ENCODE peak calls at places on chromosomes 5 and 9, in six cellular contexts. W, N, R, L, H and F are unnamed samples.

GRCh38 chr9:93895535-93895934 is 59.6 kb downstream of the BARX1 start:
- DNase-seq in H (no peak), N (no peak), L (no peak), W (peak), R (no peak), F (no peak)

GRCh38 chr5:121795511-121795910 is 56.2 kb upstream of the FTMT start:
- DNase-seq in R (no peak), H (no peak), W (no peak), L (no peak), N (peak), F (peak)

GRCh38 chr5:65327582-65327981 is 154.1 kb downstream of the ADAMTS6 start:
- DNase-seq in H (no peak), W (no peak), R (peak), N (no peak), L (peak), F (no peak)

GRCh38 chr5:68033961-68034581 is 181.5 kb upstream of the PIK3R1 start:
- DNase-seq in W (no peak), N (no peak), R (peak), H (no peak), L (peak), F (no peak)

GRCh38 chr9:3825724-3826123 is 299.9 kb upstream of the RFX3 start:
- DNase-seq in H (no peak), N (peak), L (no peak), R (no peak), W (no peak), F (no peak)

GRCh38 chr5:142025637-142026036 is 12.8 kb upstream of the GNPDA1 start:
- DNase-seq in W (no peak), H (no peak), N (no peak), L (no peak), R (no peak), F (no peak)

GRCh38 chr5:123599171-123599570 is 87.2 kb downstream of the CSNK1G3 start:
- DNase-seq in W (no peak), H (no peak), L (no peak), R (peak), N (no peak), F (no peak)

GRCh38 chr9:93295031-93295430 is 111.1 kb downstream of the WNK2 start:
- DNase-seq in R (peak), W (peak), N (peak), H (no peak), L (no peak), F (no peak)

GRCh38 chr5:157076558-157076957 is 17.6 kb upstream of the HAVCR1 start:
- DNase-seq in H (no peak), W (no peak), N (no peak), R (peak), L (no peak), F (no peak)

GRCh38 chr9:98323051-98323830 is 67.8 kb upstream of the TBC1D2 start:
- DNase-seq in L (no peak), R (no peak), N (peak), W (no peak), H (no peak), F (no peak)

GRCh38 chr9:16730162-16730561 is 140.3 kb downstream of the BNC2 start:
- DNase-seq in R (no peak), W (no peak), H (no peak), N (no peak), L (no peak), F (no peak)

GRCh38 chr9:72583370-72583769 is 62.0 kb downstream of the TMC1 start:
- DNase-seq in W (no peak), L (no peak), H (no peak), N (no peak), R (peak), F (no peak)

GRCh38 chr9:13395086-13395485 is 115.6 kb upstream of the MPDZ start:
- DNase-seq in H (no peak), L (no peak), R (peak), N (no peak), W (no peak), F (no peak)

GRCh38 chr9:135960328-135961276 is 571 bp downstream of the UBAC1 start:
- DNase-seq in W (peak), N (peak), L (peak), R (peak), H (no peak), F (peak)